ENCODE peak calls at places on chromosomes 11 and 22, in ten cellular contexts. X is GM23338, M is GM20000, K is AG09309, J is dorsolateral prefrontal cortex, O is A549, I is astrocyte of the cerebellum, G is lower lobe of right lung, S is heart right ventricle, Y is suprapubic skin. B is an unnamed sample.

GRCh38 chr22:17191163-17191562 is 28.1 kb downstream of the ADA2 start:
- DNase-seq in X (no peak), M (no peak), K (peak), J (no peak), O (no peak), I (peak), G (no peak), S (no peak), Y (no peak), B (no peak)

GRCh38 chr11:73157141-73158010 is 15.3 kb upstream of the FCHSD2 start:
- DNase-seq in X (no peak), M (peak), K (peak), J (no peak), O (no peak), I (no peak), G (peak), S (peak), Y (no peak), B (no peak)

GRCh38 chr11:107898270-107898669 is 30.0 kb upstream of the RAB39A start:
- DNase-seq in X (peak), M (peak), K (peak), J (no peak), O (peak), I (peak), G (no peak), S (no peak), Y (no peak), B (peak)

GRCh38 chr11:61082931-61083531 is 19.3 kb upstream of the CD5 start:
- DNase-seq in X (no peak), M (no peak), K (no peak), J (no peak), O (no peak), I (no peak), G (no peak), S (no peak), Y (no peak), B (no peak)

GRCh38 chr11:67418476-67419281 is 3.2 kb downstream of the CARNS1 start:
- DNase-seq in X (no peak), M (no peak), K (no peak), J (no peak), O (no peak), I (no peak), G (no peak), S (peak), Y (no peak), B (no peak)

GRCh38 chr11:64364435-64364834 is 5.5 kb downstream of the RPS6KA4 start:
- DNase-seq in X (no peak), M (peak), K (no peak), J (no peak), O (no peak), I (no peak), G (no peak), S (no peak), Y (no peak), B (no peak)

GRCh38 chr11:134452026-134452848 is 40.2 kb upstream of the B3GAT1 start:
- DNase-seq in X (no peak), M (no peak), K (no peak), J (peak), O (no peak), I (no peak), G (no peak), S (no peak), Y (no peak), B (no peak)

GRCh38 chr11:72863091-72863490 is 48.9 kb downstream of the ATG16L2 start:
- DNase-seq in X (no peak), M (no peak), K (no peak), J (no peak), O (no peak), I (no peak), G (no peak), S (no peak), Y (no peak), B (no peak)

GRCh38 chr11:16632295-16633200 is 105.9 kb upstream of the C11orf58 start:
- DNase-seq in X (peak), M (no peak), K (no peak), J (no peak), O (peak), I (no peak), G (no peak), S (no peak), Y (no peak), B (no peak)
- TF ChIP-seq CTCF in X (peak), M (peak), K (no peak), J (no peak), O (peak), I (peak), G (no peak), S (peak), Y (no peak), B (peak)

GRCh38 chr22:27028093-27028492 is 370.7 kb downstream of the MIAT start:
- DNase-seq in X (no peak), M (no peak), K (no peak), J (no peak), O (no peak), I (no peak), G (no peak), S (no peak), Y (no peak), B (no peak)

GRCh38 chr22:27029584-27030130 is 372.3 kb downstream of the MIAT start:
- DNase-seq in X (peak), M (no peak), K (no peak), J (no peak), O (no peak), I (no peak), G (no peak), S (no peak), Y (no peak), B (no peak)

GRCh38 chr22:27032121-27032761 is 374.9 kb downstream of the MIAT start:
- DNase-seq in X (peak), M (no peak), K (no peak), J (peak), O (no peak), I (no peak), G (no peak), S (peak), Y (no peak), B (peak)
- TF ChIP-seq CTCF in X (peak), M (no peak), K (peak), J (no peak), O (no peak), I (peak), G (no peak), S (no peak), Y (no peak), B (peak)

GRCh38 chr11:7278314-7278917 is 26.7 kb downstream of the SYT9 start:
- DNase-seq in X (peak), M (peak), K (peak), J (no peak), O (peak), I (peak), G (no peak), S (no peak), Y (no peak), B (peak)
- TF ChIP-seq CTCF in X (peak), M (peak), K (peak), J (peak), O (peak), I (peak), G (peak), S (peak), Y (peak), B (peak)

DNA sequence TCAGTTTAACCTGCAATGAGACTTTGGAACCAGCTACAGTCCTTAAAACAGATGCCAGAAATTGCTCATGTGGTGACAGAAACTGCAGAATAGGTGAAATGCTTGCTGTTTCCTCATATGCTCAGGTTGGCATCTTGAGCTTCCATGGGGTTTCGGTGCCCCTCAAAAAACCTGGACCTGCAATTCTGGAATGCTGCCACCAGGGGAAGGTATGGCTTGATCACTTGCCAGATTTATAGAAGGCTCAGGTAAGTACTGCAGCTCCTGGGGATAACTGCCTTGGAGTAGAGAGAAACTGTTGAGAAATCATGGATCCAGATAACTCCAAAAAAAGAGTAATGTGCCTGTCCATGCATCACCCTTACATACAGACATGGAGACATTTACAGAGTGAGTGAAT is 113.0 kb downstream of the CTTN start:
- DNase-seq in X (peak), M (no peak), K (no peak), J (no peak), O (no peak), I (no peak), G (no peak), S (no peak), Y (no peak), B (no peak)
- TF ChIP-seq CTCF in X (peak), M (no peak), K (no peak), J (peak), O (no peak), I (no peak), G (peak), S (no peak), Y (no peak), B (peak)

B was measured in endothelial cell.